ENCODE peak calls at places on chromosomes 3 and 15, in nine cellular contexts. S is tibial nerve, Q is body of pancreas, U is right lobe of liver, I is astrocyte, A is pancreas, B is aorta, Z is BE2C, E is fibroblast of lung. N is an unnamed sample. For H3K4me1, the result is how much of the 10 kb centered on the place peaks cover.

GRCh38 chr3:18556503-18556902 is 131.4 kb upstream of the SATB1 start:
- DNase-seq in B (peak), U (no peak), A (no peak), S (no peak), I (peak), Q (no peak), Z (no peak), E (peak), N (no peak)

GRCh38 chr15:51861557-51862350 is 32.3 kb downstream of the TMOD3 start:
- DNase-seq in Q (no peak), I (no peak), A (no peak), B (no peak), U (no peak), Z (no peak), E (no peak), S (no peak), N (no peak)

GRCh38 chr3:5301671-5302297 is 114.3 kb downstream of the EDEM1 start:
- DNase-seq in B (no peak), S (no peak), E (no peak), Z (no peak), A (no peak), U (no peak), Q (no peak), I (no peak), N (no peak)

GRCh38 chr3:15113468-15113867 is 14.5 kb upstream of the RBSN start:
- DNase-seq in Q (no peak), A (no peak), S (no peak), U (no peak), B (no peak), I (no peak), E (no peak), Z (no peak), N (no peak)

GRCh38 chr15:86021281-86022264 is 58.1 kb upstream of the AGBL1 start:
- DNase-seq in A (peak), Q (peak), B (no peak), S (no peak), Z (peak), I (peak), U (no peak), E (peak), N (no peak)

GRCh38 chr3:28907616-28908015 is 373.3 kb upstream of the RBMS3 start:
- DNase-seq in U (no peak), I (no peak), B (no peak), Z (no peak), E (no peak), Q (no peak), A (no peak), S (no peak), N (no peak)

GRCh38 chr15:63223463-63223862 is 34.1 kb downstream of the RAB8B start:
- DNase-seq in S (no peak), Z (no peak), Q (no peak), U (no peak), I (no peak), A (no peak), E (no peak), B (no peak), N (no peak)

GRCh38 chr3:149466192-149466591 is 8.3 kb upstream of the TM4SF4 start:
- DNase-seq in U (no peak), E (peak), Q (no peak), B (peak), Z (no peak), I (peak), S (no peak), A (no peak), N (no peak)

GRCh38 chr15:100026041-100026440 is 292.8 kb upstream of the LYSMD4 start:
- DNase-seq in Q (no peak), S (no peak), B (no peak), U (no peak), E (no peak), I (no peak), Z (no peak), A (no peak), N (no peak)

GRCh38 chr3:47772788-47773187 is 8.9 kb downstream of the SMARCC1 start:
- DNase-seq in Z (no peak), U (no peak), I (no peak), Q (no peak), E (no peak), S (no peak), B (no peak), A (no peak), N (no peak)

GRCh38 chr3:51353566-51354140 is 31.4 kb upstream of the MANF start:
- DNase-seq in I (no peak), Q (no peak), Z (no peak), A (no peak), B (no peak), U (no peak), E (no peak), S (no peak), N (no peak)

GRCh38 chr15:79169531-79170123 is 79.0 kb upstream of the RASGRF1 start:
- DNase-seq in I (no peak), Q (no peak), B (no peak), A (no peak), Z (no peak), S (no peak), E (no peak), U (no peak), N (no peak)

GRCh38 chr3:30664449-30664848 is 58.0 kb downstream of the TGFBR2 start:
- DNase-seq in E (no peak), I (no peak), U (no peak), Z (no peak), A (no peak), Q (no peak), S (no peak), B (no peak), N (no peak)

GRCh38 chr3:189457201-189457607 is 174.0 kb upstream of the TP63 start:
- DNase-seq in I (peak), Q (no peak), S (no peak), U (no peak), A (no peak), B (no peak), E (peak), Z (no peak), N (no peak)

GRCh38 chr3:87359807-87360206 is 83.4 kb upstream of the POU1F1 start:
- DNase-seq in A (peak), I (no peak), S (no peak), Q (peak), B (no peak), U (no peak), Z (no peak), E (no peak), N (no peak)

GRCh38 chr15:94135748-94136147 is 95.6 kb upstream of the MCTP2 start:
- DNase-seq in A (no peak), B (no peak), Z (no peak), Q (no peak), E (no peak), S (no peak), U (no peak), I (no peak), N (no peak)

GRCh38 chr3:189727191-189727590 is 96.0 kb downstream of the TP63 start:
- DNase-seq in Z (no peak), S (no peak), E (no peak), I (no peak), B (no peak), A (no peak), U (no peak), Q (no peak), N (no peak)

GRCh38 chr3:43153189-43154083 is 47.6 kb upstream of the POMGNT2 start:
- DNase-seq in S (peak), A (peak), B (peak), E (peak), U (no peak), I (peak), Z (peak), Q (peak), N (peak)

GRCh38 chr15:67680645-67681044 is 138.1 kb downstream of the MAP2K5 start:
- DNase-seq in I (no peak), E (no peak), S (no peak), A (no peak), Q (no peak), B (no peak), Z (no peak), U (no peak), N (no peak)

GRCh38 chr3:119579366-119580147 is at the start of gene ADPRH:
- DNase-seq in U (peak), S (peak), E (peak), Z (peak), B (peak), I (peak), A (peak), Q (peak), N (peak)

GRCh38 chr3:181030948-181031347 is 41.4 kb upstream of the DNAJC19 start:
- DNase-seq in S (no peak), Z (no peak), U (no peak), Q (no peak), A (no peak), E (no peak), I (no peak), B (no peak), N (no peak)

GRCh38 chr3:156793400-156793799 is 32.8 kb upstream of the LEKR1 start:
- DNase-seq in U (no peak), I (no peak), S (no peak), Z (no peak), E (no peak), Q (no peak), A (no peak), B (no peak), N (no peak)

GRCh38 chr3:128805771-128806170 is 73.6 kb upstream of the ACAD9 start:
- DNase-seq in U (no peak), B (no peak), Q (no peak), I (peak), Z (no peak), A (no peak), S (no peak), E (peak), N (no peak)

GRCh38 chr3:59654120-59654952 is 604.5 kb upstream of the CFAP20DC start:
- DNase-seq in S (no peak), E (peak), A (peak), U (no peak), I (peak), Z (no peak), Q (peak), B (no peak), N (peak)

GRCh38 chr3:38311474-38311873 is 29.4 kb downstream of the SLC22A14 start:
- DNase-seq in U (no peak), A (no peak), E (no peak), Q (no peak), I (no peak), S (no peak), Z (no peak), B (no peak), N (no peak)

GRCh38 chr15:86611392-86612040 is 531.8 kb downstream of the AGBL1 start:
- DNase-seq in B (no peak), Q (no peak), E (peak), Z (no peak), S (no peak), I (peak), A (no peak), U (no peak), N (no peak)

GRCh38 chr3:168091299-168091852 is 4.3 kb downstream of the GOLIM4 start:
- DNase-seq in B (no peak), S (no peak), U (no peak), Z (no peak), E (no peak), I (no peak), A (no peak), Q (no peak), N (no peak)
- H3K4me1 ChIP-seq in B (under half), S (under half), U (under half), Z (under half), E (under half), I (under half), A (under half), Q (half or more), N (under half)

GRCh38 chr3:58350627-58351013 is 17.9 kb downstream of the PXK start:
- DNase-seq in B (no peak), Z (no peak), U (no peak), S (no peak), Q (no peak), A (no peak), E (peak), I (peak), N (no peak)

GRCh38 chr3:58352624-58353023 is 19.9 kb downstream of the PXK start:
- DNase-seq in A (no peak), U (no peak), Z (no peak), B (no peak), S (no peak), E (no peak), Q (no peak), I (no peak), N (no peak)

GRCh38 chr3:58347984-58348383 is 15.3 kb downstream of the PXK start:
- DNase-seq in B (no peak), U (no peak), S (no peak), E (no peak), I (no peak), Q (no peak), Z (no peak), A (no peak), N (no peak)

GRCh38 chr3:58351920-58352319 is 19.2 kb downstream of the PXK start:
- DNase-seq in E (no peak), B (no peak), A (no peak), I (no peak), U (no peak), Q (no peak), S (no peak), Z (peak), N (no peak)

DNA sequence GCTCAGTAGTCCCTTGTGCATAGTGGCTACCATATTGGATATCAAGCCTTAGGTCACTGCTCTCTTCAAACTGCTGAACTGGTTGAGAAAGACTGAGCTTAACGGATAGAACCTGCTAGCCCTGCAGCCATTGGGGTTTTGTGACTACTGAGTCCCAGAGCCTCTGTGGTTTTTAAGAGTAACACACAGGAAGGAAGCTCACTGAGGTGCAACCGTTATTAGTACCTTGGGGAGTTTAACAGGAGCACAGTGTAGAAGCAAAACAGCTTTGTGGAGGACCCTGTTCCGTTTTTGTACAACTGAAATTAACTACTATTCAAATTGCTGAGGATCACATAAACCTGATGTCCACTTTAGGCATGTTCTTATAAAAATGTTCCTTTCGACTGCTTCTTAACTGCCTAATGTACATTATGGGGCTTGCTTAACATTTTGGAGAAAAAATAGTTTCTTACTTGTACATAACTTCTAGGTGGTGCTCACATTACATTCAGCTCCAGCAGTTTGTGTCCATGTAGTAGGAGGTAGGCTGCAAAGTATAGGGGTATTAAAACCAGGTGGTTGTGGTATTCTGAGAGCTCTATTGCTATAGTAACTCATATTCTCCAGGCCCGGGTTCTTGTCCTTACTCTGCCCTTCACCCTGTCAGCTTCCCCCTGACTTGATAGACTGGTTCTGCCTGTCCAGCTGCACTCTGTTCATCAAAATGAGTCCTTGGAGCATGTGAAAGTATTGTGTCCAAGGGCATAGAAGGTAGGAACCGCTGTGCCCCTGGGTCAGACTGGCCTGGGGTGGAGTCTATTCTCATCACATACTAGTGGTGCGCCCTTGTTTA is 17.3 kb downstream of the PXK start:
- DNase-seq in E (no peak), B (no peak), U (no peak), S (no peak), A (no peak), I (no peak), Q (no peak), Z (no peak), N (no peak)
- H3K4me1 ChIP-seq in E (under half), B (under half), U (under half), S (under half), A (under half), I (under half), Q (under half), Z (under half), N (under half)

GRCh38 chr15:78052545-78052944 is 25.0 kb downstream of the TBC1D2B start:
- DNase-seq in I (no peak), S (no peak), Q (no peak), A (no peak), E (no peak), Z (no peak), B (no peak), U (no peak), N (no peak)
- H3K4me1 ChIP-seq in I (under half), S (half or more), Q (half or more), A (under half), E (under half), Z (under half), B (under half), U (under half), N (half or more)

GRCh38 chr3:82030932-82031331 is 269.5 kb upstream of the GBE1 start:
- DNase-seq in Z (no peak), U (no peak), B (no peak), S (no peak), A (no peak), Q (no peak), I (no peak), E (no peak), N (no peak)

GRCh38 chr3:82031576-82031975 is 270.1 kb upstream of the GBE1 start:
- DNase-seq in Z (no peak), Q (no peak), E (no peak), B (no peak), U (no peak), S (no peak), I (no peak), A (no peak), N (no peak)

GRCh38 chr3:82038536-82038935 is 277.1 kb upstream of the GBE1 start:
- DNase-seq in E (no peak), S (no peak), Q (no peak), A (no peak), U (no peak), Z (no peak), B (no peak), I (no peak), N (no peak)

DNA sequence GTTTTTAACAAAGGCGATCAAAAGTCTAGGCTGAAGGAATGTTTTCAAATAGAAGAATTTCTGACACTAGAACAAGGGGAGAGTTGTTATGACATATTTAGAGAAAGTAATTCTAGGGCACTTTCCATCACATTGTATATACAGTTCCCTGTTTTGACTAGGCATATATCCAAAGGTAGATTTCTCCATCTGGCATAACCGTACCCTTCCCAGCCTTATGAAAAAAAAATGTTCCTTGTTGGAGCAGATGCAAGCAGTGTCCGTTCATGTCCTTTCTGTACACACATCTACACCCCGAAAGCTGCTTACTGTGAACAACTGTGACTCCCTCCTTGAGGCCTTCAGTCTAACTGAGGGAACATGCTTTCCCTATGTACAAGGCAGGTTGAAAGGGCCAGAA is 271.7 kb upstream of the GBE1 start:
- DNase-seq in Q (no peak), U (no peak), A (no peak), I (no peak), S (no peak), E (no peak), Z (no peak), B (no peak), N (no peak)
- H3K4me1 ChIP-seq in Q (under half), U (under half), A (under half), I (under half), S (under half), E (under half), Z (under half), B (under half), N (under half)

GRCh38 chr15:60420322-60420721 is 22.5 kb upstream of the ANXA2 start:
- DNase-seq in E (no peak), Q (no peak), I (no peak), B (no peak), U (no peak), Z (no peak), S (no peak), A (no peak), N (no peak)
- H3K4me1 ChIP-seq in E (under half), Q (under half), I (under half), B (under half), U (under half), Z (under half), S (under half), A (under half), N (under half)

GRCh38 chr3:50164056-50164455 is 8.9 kb downstream of the SEMA3F start:
- DNase-seq in Q (peak), U (no peak), E (peak), A (no peak), B (peak), S (peak), I (peak), Z (no peak), N (no peak)
- H3K4me1 ChIP-seq in Q (under half), U (under half), E (under half), A (under half), B (under half), S (half or more), I (half or more), Z (under half), N (half or more)

N was measured in left lung.